ENCODE peak calls at places on chromosomes 16 and 17, in six cellular contexts. O, Z, A, L, U and Q are unnamed samples.

GRCh38 chr16:57366544-57367040 is 5.7 kb upstream of the CX3CL1 start:
- DNase-seq in U (no peak), Z (no peak), A (no peak), L (no peak), O (no peak), Q (no peak)

GRCh38 chr17:7559307-7560171 is 989 bp downstream of the TNFSF13 start:
- DNase-seq in A (peak; percentile 59), U (no peak), O (no peak), Z (no peak), L (no peak), Q (no peak)

GRCh38 chr16:1159973-1160772 is 7.3 kb downstream of the CACNA1H start:
- DNase-seq in U (no peak), Z (no peak), L (no peak), A (peak; percentile 70), O (peak; percentile 42), Q (peak; percentile 78)

GRCh38 chr17:75151893-75152292 is 2.4 kb downstream of the JPT1 start:
- DNase-seq in Z (peak; percentile 35), O (no peak), U (no peak), A (no peak), L (no peak), Q (no peak)

GRCh38 chr17:40326014-40326831 is 17.2 kb downstream of the RARA start:
- DNase-seq in L (no peak), U (no peak), A (no peak), O (no peak), Z (no peak), Q (no peak)

GRCh38 chr17:55816532-55817272 is 65.9 kb downstream of the PCTP start:
- DNase-seq in O (no peak), L (no peak), U (no peak), Z (no peak), A (no peak), Q (no peak)

GRCh38 chr16:56930516-56931252 is 1.3 kb upstream of the HERPUD1 start:
- DNase-seq in O (peak; percentile 39), U (no peak), Z (peak; percentile 47), A (peak; percentile 38), L (no peak), Q (no peak)

GRCh38 chr16:67820608-67821259 is 14.0 kb downstream of the TSNAXIP1 start:
- DNase-seq in Z (no peak), O (no peak), A (no peak), L (no peak), U (no peak), Q (no peak)

GRCh38 chr17:36972186-36972686 is 23.5 kb downstream of the AATF start:
- DNase-seq in A (no peak), U (no peak), O (no peak), Z (no peak), L (no peak), Q (no peak)

GRCh38 chr17:47896672-47897490 is 845 bp downstream of the SP2 start:
- DNase-seq in U (no peak), Z (no peak), A (no peak), O (no peak), L (no peak), Q (no peak)

GRCh38 chr17:16440814-16441629 is 25.7 kb downstream of the TRPV2 start:
- DNase-seq in U (no peak), L (no peak), A (no peak), Z (no peak), O (no peak), Q (no peak)

GRCh38 chr16:48184681-48185080 is 28.9 kb upstream of the ABCC12 start:
- DNase-seq in Z (no peak), L (no peak), A (no peak), U (no peak), O (no peak), Q (no peak)

GRCh38 chr17:39845052-39845976 is 18.8 kb downstream of the IKZF3 start:
- DNase-seq in A (no peak), Z (no peak), U (no peak), O (no peak), L (no peak), Q (no peak)

GRCh38 chr17:43871947-43872690 is 25.1 kb downstream of the CD300LG start:
- DNase-seq in O (no peak), A (no peak), Z (no peak), L (no peak), U (no peak), Q (no peak)

GRCh38 chr17:46179375-46179999 is 13.7 kb downstream of the KANSL1 start:
- DNase-seq in U (peak; percentile 73), A (no peak), Z (peak; percentile 80), O (no peak), L (no peak), Q (no peak)

GRCh38 chr16:65740716-65741115 is 618.9 kb upstream of the CDH11 start:
- DNase-seq in A (no peak), L (no peak), U (no peak), O (no peak), Z (no peak), Q (no peak)

GRCh38 chr17:44448412-44448811 is 54.8 kb downstream of the GPATCH8 start:
- DNase-seq in Z (no peak), L (no peak), U (no peak), O (no peak), A (no peak), Q (no peak)

GRCh38 chr16:77760800-77761199 is 27.6 kb upstream of the VAT1L start:
- DNase-seq in O (no peak), U (no peak), Z (no peak), A (no peak), L (no peak), Q (no peak)

GRCh38 chr17:9668532-9668931 is 23.2 kb downstream of the USP43 start:
- DNase-seq in O (no peak), U (no peak), Z (no peak), A (no peak), L (no peak), Q (no peak)

GRCh38 chr17:40559016-40559853 is 6.0 kb downstream of the CCR7 start:
- DNase-seq in Z (no peak), O (peak; percentile 10), U (no peak), A (no peak), L (peak; percentile 83), Q (peak; percentile 65)

GRCh38 chr17:74086992-74087391 is 116.5 kb upstream of the RPL38 start:
- DNase-seq in O (no peak), U (no peak), L (no peak), A (no peak), Z (no peak), Q (no peak)

GRCh38 chr17:74080936-74081335 is 122.5 kb upstream of the RPL38 start:
- DNase-seq in A (no peak), O (no peak), U (no peak), Z (no peak), L (no peak), Q (no peak)

GRCh38 chr17:74089869-74090464 is 113.5 kb upstream of the RPL38 start:
- DNase-seq in L (no peak), U (peak; percentile 11), Z (peak; percentile 92), O (peak; percentile 95), A (peak; percentile 14), Q (peak; percentile 75)

GRCh38 chr17:74083321-74083720 is 120.2 kb upstream of the RPL38 start:
- DNase-seq in U (no peak), O (no peak), Z (no peak), L (no peak), A (no peak), Q (no peak)

GRCh38 chr17:74085434-74085833 is 118.0 kb upstream of the RPL38 start:
- DNase-seq in L (no peak), U (no peak), Z (peak; percentile 53), O (peak; percentile 52), A (no peak), Q (no peak)
- TF ChIP-seq CTCF in L (no peak), U (no peak), Z (peak; percentile 73), O (peak; percentile 52), A (no peak), Q (no peak)

DNA sequence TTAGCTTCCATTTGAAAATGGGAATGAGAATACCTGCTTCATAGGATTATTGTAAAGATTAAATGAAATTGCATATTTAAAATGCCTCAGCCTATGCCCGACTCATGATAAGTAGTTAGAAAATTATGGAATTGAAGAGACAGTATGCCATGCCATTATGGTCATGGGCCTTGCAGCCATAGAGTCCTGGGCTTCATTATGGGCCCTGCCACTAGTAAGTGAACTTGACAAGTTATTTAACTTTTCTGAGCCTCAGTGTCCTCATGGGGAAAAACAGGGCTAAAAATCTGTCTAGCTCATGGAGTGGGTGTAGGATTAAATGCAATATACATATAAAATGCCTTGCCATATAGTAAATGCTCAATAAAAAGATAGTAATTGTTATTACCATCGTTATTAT is 133.2 kb downstream of the NPIPB5 start:
- DNase-seq in U (no peak), Z (no peak), L (no peak), O (no peak), A (no peak), Q (no peak)
- TF ChIP-seq CTCF in U (no peak), Z (no peak), L (no peak), O (no peak), A (no peak), Q (no peak)

DNA sequence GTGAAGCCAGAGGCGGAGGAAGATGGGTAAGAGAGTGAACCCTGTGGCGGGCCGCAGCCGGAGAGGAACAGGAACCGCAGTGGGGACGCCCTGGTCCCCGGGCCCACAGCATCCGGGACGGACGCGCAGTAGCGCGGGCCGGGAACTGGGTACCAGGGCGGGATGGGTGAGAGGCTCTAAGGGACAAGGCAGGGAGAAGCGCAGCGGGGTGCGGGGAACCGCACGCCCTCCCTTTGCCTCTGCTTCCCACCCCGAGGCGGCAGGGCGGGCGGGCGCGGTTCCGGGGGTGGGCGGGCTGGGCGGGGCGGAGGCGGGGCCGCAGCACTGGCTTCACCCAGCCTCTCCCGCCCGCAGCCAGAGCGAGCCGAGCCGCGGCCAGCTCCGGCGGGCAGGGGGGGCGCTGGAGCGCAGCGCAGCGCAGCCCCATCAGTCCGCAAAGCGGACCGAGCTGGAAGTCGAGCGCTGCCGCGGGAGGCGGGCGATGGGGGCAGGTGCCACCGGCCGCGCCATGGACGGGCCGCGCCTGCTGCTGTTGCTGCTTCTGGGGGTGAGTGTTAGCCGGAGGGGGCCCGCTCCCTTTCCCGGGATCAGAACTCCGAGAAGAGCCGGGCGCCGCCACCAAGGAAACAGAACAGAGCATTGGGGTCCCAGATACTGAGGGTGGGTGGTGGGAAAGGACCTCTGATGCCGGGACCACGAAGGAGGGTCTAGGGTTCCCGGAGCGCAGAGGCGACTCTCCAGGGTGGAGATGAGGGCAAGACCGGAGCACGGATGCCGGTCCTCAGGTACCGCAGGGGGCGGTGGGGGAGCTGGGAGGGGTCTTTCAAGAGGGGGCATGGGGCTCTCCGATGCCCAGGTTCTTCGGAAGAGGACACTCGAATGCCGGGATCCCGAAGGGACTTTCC is at the start of gene NGFR:
- DNase-seq in Z (peak; percentile 76), A (no peak), L (no peak), O (peak; percentile 67), U (no peak), Q (peak; percentile 41)
- TF ChIP-seq CTCF in Z (no peak), A (no peak), L (peak; percentile 6), O (no peak), U (no peak), Q (no peak)

DNA sequence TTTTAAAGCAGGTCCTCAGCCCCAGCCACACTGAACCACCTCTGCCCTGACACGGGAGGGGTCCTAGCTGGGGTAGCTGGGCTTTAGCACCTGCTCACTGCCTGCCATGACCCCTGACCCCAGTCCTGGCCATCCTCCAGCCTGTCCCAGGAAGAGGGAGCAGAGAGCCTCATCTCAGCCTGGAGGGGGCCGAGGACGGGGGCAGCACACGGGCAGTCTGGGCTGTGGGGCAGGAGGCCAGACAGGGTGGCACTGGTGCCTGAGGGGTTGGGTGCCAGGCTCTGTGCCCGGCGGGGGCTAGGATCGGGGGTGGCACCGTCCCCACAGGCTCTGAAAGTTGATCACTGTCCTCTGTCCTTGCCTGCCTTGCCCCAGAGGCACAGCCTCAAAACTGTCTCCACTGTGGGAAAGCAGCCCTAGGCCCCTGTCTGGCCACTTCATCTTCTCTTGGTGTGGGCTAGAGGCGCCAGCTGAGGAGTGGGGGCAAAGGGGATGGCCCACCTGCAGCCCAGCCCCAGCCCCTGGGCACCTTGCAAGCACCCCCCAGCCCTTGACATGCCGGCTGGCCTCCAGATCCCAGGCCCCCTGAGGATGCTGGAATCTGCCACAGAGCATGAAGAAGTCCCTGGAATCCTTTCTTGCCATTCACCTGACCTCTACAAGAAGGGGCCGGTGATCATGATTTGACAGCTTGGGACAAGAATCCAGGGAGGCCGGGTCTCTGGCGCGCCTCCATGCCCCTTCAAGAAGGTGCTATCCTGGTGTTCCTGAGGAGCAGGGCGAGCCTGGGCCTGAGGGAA is 15.7 kb downstream of the ENDOV start:
- DNase-seq in U (no peak), A (no peak), O (no peak), L (no peak), Z (no peak), Q (no peak)
- TF ChIP-seq CTCF in U (no peak), A (no peak), O (no peak), L (no peak), Z (no peak), Q (no peak)